ENCODE peak calls at places on chromosome 1, in six cellular contexts. F, Y, E, R, U and I are unnamed samples.

GRCh38 chr1:152878042-152878441 is at the start of gene SMCP:
- DNase-seq in E (no peak), F (peak; percentile 9), Y (no peak), R (no peak), U (no peak), I (no peak)

GRCh38 chr1:54652172-54652571 is 10.6 kb downstream of the MROH7 start:
- DNase-seq in U (no peak), E (no peak), R (no peak), Y (no peak), F (no peak), I (no peak)

GRCh38 chr1:200478945-200479558 is 69.2 kb upstream of the ZNF281 start:
- DNase-seq in Y (no peak), U (no peak), R (no peak), E (no peak), F (no peak), I (no peak)

GRCh38 chr1:181318858-181319235 is 164.5 kb upstream of the CACNA1E start:
- DNase-seq in F (no peak), E (no peak), R (no peak), U (no peak), Y (peak; percentile 4), I (no peak)

GRCh38 chr1:225519166-225519863 is 91.5 kb upstream of the LBR start:
- DNase-seq in R (no peak), U (no peak), E (peak; percentile 67), Y (peak; percentile 28), F (no peak), I (no peak)

GRCh38 chr1:18805116-18805515 is 54.3 kb downstream of the TAS1R2 start:
- DNase-seq in U (no peak), F (no peak), E (no peak), R (no peak), Y (no peak), I (no peak)

GRCh38 chr1:68811806-68812205 is 314.9 kb upstream of the DEPDC1 start:
- DNase-seq in Y (no peak), E (no peak), U (no peak), F (no peak), R (no peak), I (no peak)

GRCh38 chr1:15760520-15761211 is 2.1 kb downstream of the FBLIM1 start:
- DNase-seq in E (no peak), Y (peak; percentile 74), R (no peak), F (no peak), U (no peak), I (no peak)

GRCh38 chr1:77322061-77322900 is 40.5 kb downstream of the AK5 start:
- DNase-seq in F (no peak), Y (peak; percentile 91), R (no peak), U (no peak), E (no peak), I (no peak)

GRCh38 chr1:247407180-247407616 is 8.8 kb upstream of the NLRP3 start:
- DNase-seq in Y (no peak), E (peak; percentile 72), F (no peak), U (peak; percentile 73), R (no peak), I (peak; percentile 77)

GRCh38 chr1:239606850-239607400 is 220.6 kb downstream of the CHRM3 start:
- DNase-seq in F (no peak), R (no peak), E (no peak), Y (no peak), U (no peak), I (no peak)

GRCh38 chr1:85933901-85934300 is 222.7 kb downstream of the COL24A1 start:
- DNase-seq in F (no peak), U (no peak), E (no peak), Y (peak; percentile 60), R (no peak), I (no peak)

GRCh38 chr1:39205102-39205780 is 746 bp downstream of the MACF1 start:
- DNase-seq in Y (peak; percentile 76), F (peak; percentile 73), E (peak; percentile 67), U (no peak), R (no peak), I (peak; percentile 33)

GRCh38 chr1:54671985-54672608 is 30.5 kb downstream of the MROH7 start:
- DNase-seq in F (peak; percentile 80), E (no peak), Y (peak; percentile 50), U (no peak), R (no peak), I (peak; percentile 66)

GRCh38 chr1:51957618-51958017 is 32.9 kb downstream of the RAB3B start:
- DNase-seq in F (no peak), E (no peak), U (no peak), Y (no peak), R (no peak), I (no peak)

GRCh38 chr1:167219646-167220536 is 795 bp upstream of the POU2F1 start:
- DNase-seq in F (peak; percentile 94), U (peak; percentile 93), E (peak; percentile 88), R (peak; percentile 58), Y (peak; percentile 25), I (peak; percentile 92)

GRCh38 chr1:109149874-109150601 is 36.1 kb downstream of the ELAPOR1 start:
- DNase-seq in E (no peak), F (no peak), R (no peak), Y (no peak), U (no peak), I (no peak)

GRCh38 chr1:115575661-115576060 is 66.1 kb upstream of the VANGL1 start:
- DNase-seq in R (no peak), U (no peak), E (no peak), F (no peak), Y (no peak), I (no peak)

GRCh38 chr1:56508523-56508983 is 70.8 kb downstream of the PLPP3 start:
- DNase-seq in U (peak; percentile 65), R (no peak), E (peak; percentile 74), F (no peak), Y (peak; percentile 53), I (no peak)

GRCh38 chr1:103056423-103056822 is 51.9 kb downstream of the COL11A1 start:
- DNase-seq in F (no peak), E (no peak), R (no peak), Y (no peak), U (no peak), I (no peak)

GRCh38 chr1:31734582-31735107 is 29.5 kb downstream of the ADGRB2 start:
- DNase-seq in U (no peak), E (no peak), R (no peak), F (no peak), Y (peak; percentile 32), I (no peak)

GRCh38 chr1:233240367-233240766 is 55.2 kb downstream of the PCNX2 start:
- DNase-seq in R (no peak), E (no peak), F (no peak), Y (peak; percentile 39), U (no peak), I (no peak)

GRCh38 chr1:21896652-21897532 is 40.2 kb downstream of the HSPG2 start:
- DNase-seq in Y (no peak), E (peak; percentile 89), R (no peak), F (no peak), U (no peak), I (no peak)

GRCh38 chr1:21319447-21320407 is 29.5 kb upstream of the ECE1 start:
- DNase-seq in E (no peak), Y (no peak), R (no peak), U (no peak), F (no peak), I (no peak)

DNA sequence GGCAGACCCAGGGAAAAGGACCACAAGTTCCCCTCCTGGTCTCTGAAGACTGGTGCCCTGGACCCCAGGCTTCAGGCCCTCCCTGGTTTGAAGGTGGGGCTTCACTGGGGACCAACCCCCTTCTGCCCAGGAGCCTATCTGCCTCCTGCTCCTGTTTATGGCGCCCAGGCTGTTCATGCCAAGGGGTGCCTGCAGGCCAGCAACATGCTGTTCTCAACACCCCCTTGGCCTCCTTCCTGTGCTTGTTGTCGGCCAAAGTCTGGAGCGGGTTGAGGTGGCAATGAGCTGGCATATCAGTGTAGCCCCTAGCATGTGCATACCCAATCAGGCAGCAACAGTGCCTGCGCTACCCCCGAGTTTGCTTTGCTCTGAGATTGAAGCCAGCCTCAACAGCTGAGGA is 46.3 kb downstream of the ATP6V1G3 start:
- DNase-seq in R (no peak), F (no peak), Y (no peak), U (no peak), E (no peak), I (no peak)
- H3K36me3 ChIP-seq in R (no peaks in the 10 kb centered on the region), F (no peaks in the 10 kb centered on the region), Y (no peaks in the 10 kb centered on the region), U (no peaks in the 10 kb centered on the region), E (no peaks in the 10 kb centered on the region), I (no peaks in the 10 kb centered on the region)

DNA sequence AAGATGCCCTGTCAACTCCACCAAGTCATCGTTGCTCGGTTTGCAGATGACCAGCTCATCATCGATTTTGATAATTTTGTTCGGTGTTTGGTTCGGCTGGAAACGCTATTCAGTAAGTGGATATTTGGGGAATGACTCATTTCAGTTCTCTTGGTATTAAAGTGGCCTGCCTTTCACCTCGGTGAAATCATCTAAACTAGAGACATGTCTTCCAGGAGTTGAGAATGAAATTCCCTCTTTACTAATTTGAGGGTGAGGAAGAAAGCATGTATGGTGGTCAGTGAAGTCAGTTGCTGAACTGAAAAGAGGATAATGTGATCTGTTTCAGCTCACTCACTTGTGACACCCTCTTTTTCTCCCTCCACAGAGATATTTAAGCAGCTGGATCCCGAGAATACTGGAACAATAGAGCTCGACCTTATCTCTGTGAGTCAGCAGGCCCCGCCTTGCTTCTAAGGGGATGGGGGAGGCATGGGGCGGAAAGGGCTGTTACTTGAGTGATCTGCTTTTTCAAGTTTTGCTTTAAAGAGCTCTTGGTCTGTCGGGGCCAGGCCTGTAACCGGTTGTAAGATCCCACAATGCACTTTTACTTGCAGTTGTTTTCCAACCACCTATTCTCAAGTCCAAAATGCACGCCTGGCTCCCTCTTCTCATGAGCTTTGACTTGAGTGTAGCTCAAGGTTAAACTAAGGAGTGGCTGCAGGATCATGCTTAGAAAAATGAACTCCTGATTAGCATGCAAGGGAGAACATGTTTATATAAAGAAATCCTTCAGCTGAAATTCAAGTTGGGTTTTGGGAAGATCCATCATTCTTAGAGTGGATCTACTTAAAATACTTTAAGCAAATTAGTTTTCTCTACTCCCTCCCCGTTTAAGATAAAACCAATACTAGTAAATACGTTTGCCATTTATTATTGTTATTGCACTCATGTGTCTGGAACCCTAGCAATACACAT is 59.8 kb downstream of the CAPN2 start:
- DNase-seq in Y (peak; percentile 91), U (no peak), F (no peak), E (no peak), R (no peak), I (no peak)
- H3K4me1 ChIP-seq in Y (peaks cover 23% of the 10 kb centered on the region), U (peaks cover 25% of the 10 kb centered on the region), F (no peaks in the 10 kb centered on the region), E (peaks cover 30% of the 10 kb centered on the region), R (peaks cover 7% of the 10 kb centered on the region), I (peaks cover 15% of the 10 kb centered on the region)

DNA sequence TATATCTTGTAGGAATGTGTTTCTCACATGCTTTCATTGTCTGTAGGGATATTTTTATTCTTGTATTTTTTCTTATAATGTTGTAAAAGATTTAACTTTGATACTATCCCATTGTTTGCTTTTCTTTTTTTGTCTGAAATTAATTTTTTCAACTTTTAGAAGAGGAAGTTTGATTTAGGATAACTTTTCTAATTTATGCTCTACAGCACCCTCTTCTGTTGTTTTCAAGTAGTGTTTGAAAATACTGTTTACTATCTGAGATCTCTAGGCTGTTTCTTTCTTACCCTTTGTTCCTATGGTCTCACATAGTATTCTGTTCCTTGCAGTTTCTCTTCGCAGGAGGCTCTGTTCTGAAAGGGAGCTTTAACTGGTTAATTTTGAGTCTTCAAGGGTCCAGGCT is 21.9 kb downstream of the ABCD3 start:
- DNase-seq in Y (no peak), R (no peak), U (no peak), F (no peak), E (no peak), I (no peak)
- H3K9me3 ChIP-seq in Y (peaks cover 11% of the 10 kb centered on the region), R (peaks cover 17% of the 10 kb centered on the region), U (peaks cover 7% of the 10 kb centered on the region), F (peaks cover 60% of the 10 kb centered on the region), E (peaks cover 36% of the 10 kb centered on the region), I (peaks cover 12% of the 10 kb centered on the region)

DNA sequence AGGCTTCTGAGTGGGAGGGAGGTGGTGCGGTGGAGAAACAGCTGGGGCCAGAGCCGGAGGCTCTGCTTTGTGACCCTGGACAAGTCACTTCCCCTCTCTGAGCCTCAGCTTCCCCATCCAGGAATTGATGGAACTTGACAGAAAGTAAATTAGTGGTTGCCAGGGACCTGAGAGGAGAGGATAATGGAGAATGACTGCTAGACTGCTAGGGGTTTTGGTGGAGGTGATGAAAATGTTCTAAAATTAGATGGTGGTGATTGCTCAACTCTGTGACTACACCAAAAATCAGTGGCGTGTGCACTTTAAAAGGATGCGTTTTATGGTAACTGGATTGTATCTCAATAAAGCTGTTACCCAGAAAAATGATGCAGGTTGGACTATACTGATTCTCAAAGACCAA is 100.9 kb downstream of the ARHGEF10L start:
- DNase-seq in E (no peak), R (no peak), F (no peak), U (no peak), Y (no peak), I (no peak)
- H3K36me3 ChIP-seq in E (peaks cover 19% of the 10 kb centered on the region), R (peaks cover 27% of the 10 kb centered on the region), F (no peaks in the 10 kb centered on the region), U (peaks cover 61% of the 10 kb centered on the region), Y (peaks cover 36% of the 10 kb centered on the region), I (no peaks in the 10 kb centered on the region)